ENCODE peak calls at places on chromosomes 16 and 17, in five cellular contexts. L is neural progenitor cell, U is endothelial cell of umbilical vein, Y is astrocyte, R is mammary epithelial cell. Z is an unnamed sample.
A peak's percentile ranks its signal among the peaks of the same experiment; 100 is the strongest.

GRCh38 chr16:15539197-15539596 is 103.8 kb downstream of the MARF1 start:
- DNase-seq in L (peak; percentile 55), U (no peak), Y (no peak), R (no peak), Z (peak; percentile 51)

GRCh38 chr17:81940538-81941483 is 3.7 kb upstream of the PYCR1 start:
- DNase-seq in L (no peak), U (no peak), Y (no peak), R (no peak), Z (no peak)

GRCh38 chr17:55521193-55521592 is 9.9 kb upstream of the SMIM36 start:
- DNase-seq in L (no peak), U (no peak), Y (no peak), R (no peak), Z (no peak)

GRCh38 chr16:56798955-56799354 is 66.1 kb upstream of the SLC12A3 start:
- DNase-seq in L (no peak), U (no peak), Y (no peak), R (no peak), Z (no peak)

GRCh38 chr17:47810200-47810821 is 11.3 kb downstream of the OSBPL7 start:
- DNase-seq in L (no peak), U (peak; percentile 65), Y (peak; percentile 90), R (peak; percentile 96), Z (no peak)

GRCh38 chr17:81341347-81342061 is 46.4 kb upstream of the SLC38A10 start:
- DNase-seq in L (peak; percentile 58), U (no peak), Y (no peak), R (no peak), Z (no peak)

GRCh38 chr16:19842758-19843157 is 41.9 kb downstream of the GPRC5B start:
- DNase-seq in L (no peak), U (no peak), Y (no peak), R (no peak), Z (no peak)

GRCh38 chr17:68344701-68345136 is 53.4 kb downstream of the ARSG start:
- DNase-seq in L (peak; percentile 69), U (no peak), Y (no peak), R (no peak), Z (no peak)

GRCh38 chr17:45338023-45338781 is 21.4 kb upstream of the MAP3K14 start:
- DNase-seq in L (no peak), U (peak; percentile 87), Y (no peak), R (no peak), Z (no peak)

GRCh38 chr16:29848420-29849297 is 14.4 kb downstream of the CDIPT start:
- DNase-seq in L (peak; percentile 76), U (peak; percentile 63), Y (no peak), R (peak; percentile 39), Z (peak; percentile 87)

GRCh38 chr16:89054261-89054661 is 39.4 kb upstream of the ACSF3 start:
- DNase-seq in L (peak; percentile 35), U (no peak), Y (no peak), R (no peak), Z (peak; percentile 45)

GRCh38 chr17:32609085-32609484 is 122.3 kb downstream of the CDK5R1 start:
- DNase-seq in L (no peak), U (no peak), Y (peak; percentile 7), R (peak; percentile 69), Z (peak; percentile 87)

GRCh38 chr17:57930239-57930638 is 25.0 kb downstream of the CUEDC1 start:
- DNase-seq in L (no peak), U (no peak), Y (no peak), R (no peak), Z (no peak)

GRCh38 chr16:69937465-69937951 is 13.6 kb upstream of the CLEC18A start:
- DNase-seq in L (peak; percentile 21), U (no peak), Y (no peak), R (no peak), Z (no peak)

GRCh38 chr17:63549289-63549945 is 860 bp upstream of the DCAF7 start:
- DNase-seq in L (no peak), U (no peak), Y (no peak), R (no peak), Z (no peak)
- H2AFZ ChIP-seq in L (peak overlapping the region; percentile 78), U (peak overlapping the region; percentile 94), Y (peak overlapping the region; percentile 100), R (peak overlapping the region; percentile 99), Z (peak overlapping the region; percentile 58)

GRCh38 chr17:8868092-8868491 is 618 bp upstream of the PIK3R6 start:
- DNase-seq in L (no peak), U (no peak), Y (no peak), R (no peak), Z (no peak)
- H3K9ac ChIP-seq in L (no peak overlapping the region), U (no peak overlapping the region), Y (no peak overlapping the region), R (no peak overlapping the region), Z (no peak overlapping the region)

GRCh38 chr17:41654908-41655607 is 30.7 kb upstream of the KRT17 start:
- DNase-seq in L (no peak), U (no peak), Y (no peak), R (no peak), Z (no peak)

GRCh38 chr17:41654134-41654907 is 29.9 kb upstream of the KRT17 start:
- DNase-seq in L (no peak), U (no peak), Y (no peak), R (peak; percentile 100), Z (no peak)

GRCh38 chr17:41657164-41657754 is 31.4 kb upstream of the EIF1 start:
- DNase-seq in L (no peak), U (no peak), Y (no peak), R (peak; percentile 35), Z (no peak)

GRCh38 chr17:41656249-41657023 is 32.1 kb upstream of the KRT17 start:
- DNase-seq in L (no peak), U (no peak), Y (no peak), R (no peak), Z (no peak)

DNA sequence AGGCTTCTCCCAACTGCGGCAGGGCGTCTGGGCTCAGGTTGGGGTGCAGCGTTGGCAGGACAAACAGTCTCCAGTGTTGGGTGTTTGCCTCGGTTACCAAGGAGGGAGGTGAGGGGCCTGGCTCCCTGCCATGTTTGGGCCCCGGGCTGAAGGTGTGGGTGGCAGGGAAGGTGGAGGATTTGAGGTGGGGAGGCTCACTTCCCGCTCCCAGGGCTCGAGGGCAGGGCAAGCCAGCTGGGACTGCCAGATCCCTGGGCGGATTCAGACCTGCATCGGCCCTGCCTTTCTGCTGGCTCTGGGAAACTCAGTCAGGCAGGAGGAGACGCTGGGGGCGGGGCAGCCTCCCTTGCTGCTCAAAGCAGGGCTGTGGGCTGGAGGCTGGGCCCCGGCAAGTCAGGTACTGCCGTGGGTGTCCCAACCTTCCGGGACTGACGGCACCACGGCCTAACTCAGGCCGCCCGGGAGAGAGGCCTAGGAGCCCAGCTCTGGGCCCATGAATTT is 31.3 kb upstream of the KRT17 start:
- DNase-seq in L (peak; percentile 71), U (no peak), Y (no peak), R (peak; percentile 100), Z (no peak)
- H3K4me1 ChIP-seq in L (peaks cover 13% of the 10 kb centered on the region), U (no peaks in the 10 kb centered on the region), Y (no peaks in the 10 kb centered on the region), R (peaks cover 92% of the 10 kb centered on the region), Z (no peaks in the 10 kb centered on the region)

GRCh38 chr17:59141860-59142259 is 13.1 kb downstream of the SKA2 start:
- DNase-seq in L (no peak), U (no peak), Y (no peak), R (peak; percentile 62), Z (no peak)
- H2AFZ ChIP-seq in L (no peak overlapping the region), U (no peak overlapping the region), Y (no peak overlapping the region), R (no peak overlapping the region), Z (no peak overlapping the region)

DNA sequence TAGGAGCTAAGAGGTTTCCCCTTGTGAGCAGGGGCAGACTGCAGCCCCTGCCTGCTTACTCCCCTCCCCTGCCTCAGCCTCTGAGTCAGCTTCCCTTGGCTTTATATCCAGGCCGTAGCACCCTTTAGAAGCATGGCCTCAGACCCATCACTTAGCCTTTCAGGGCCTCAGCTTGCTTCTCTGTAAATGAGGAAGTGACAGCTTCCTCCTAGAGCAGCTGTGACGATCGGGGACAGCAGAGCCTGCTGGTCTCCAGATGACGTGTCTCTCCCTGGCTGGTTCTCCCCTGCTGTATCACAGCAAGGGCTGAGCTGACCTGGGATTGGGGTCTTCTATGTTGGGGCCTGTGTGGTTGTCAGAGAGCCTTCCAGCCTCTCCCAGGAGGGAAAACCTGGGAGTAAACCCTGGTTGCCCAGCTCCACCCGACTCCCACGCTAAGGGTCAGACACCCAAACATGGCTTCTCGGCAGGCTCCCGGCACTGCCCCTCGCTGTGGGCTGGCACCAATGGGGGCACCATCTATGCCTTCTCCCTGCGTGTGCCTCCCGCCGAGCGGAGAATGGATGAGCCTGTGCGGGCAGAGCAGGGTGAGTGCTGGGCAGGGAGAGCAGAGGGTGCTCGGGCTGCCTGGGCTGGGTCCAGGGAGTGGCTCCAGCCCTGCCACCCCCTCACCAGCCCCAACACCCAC is 16.3 kb upstream of the MYO15B start:
- DNase-seq in L (no peak), U (peak; percentile 21), Y (no peak), R (no peak), Z (peak; percentile 91)
- H3K9ac ChIP-seq in L (no peak overlapping the region), U (no peak overlapping the region), Y (no peak overlapping the region), R (no peak overlapping the region), Z (peak overlapping the region; percentile 46)

GRCh38 chr16:85372627-85373372 is 240.3 kb upstream of the GSE1 start:
- DNase-seq in L (no peak), U (no peak), Y (peak; percentile 75), R (peak; percentile 57), Z (no peak)

GRCh38 chr16:85371948-85372347 is 241.2 kb upstream of the GSE1 start:
- DNase-seq in L (no peak), U (no peak), Y (no peak), R (no peak), Z (no peak)

GRCh38 chr16:85370543-85370880 is 242.6 kb upstream of the GSE1 start:
- DNase-seq in L (no peak), U (no peak), Y (no peak), R (no peak), Z (no peak)

GRCh38 chr16:85369741-85370528 is 243.2 kb upstream of the GSE1 start:
- DNase-seq in L (peak; percentile 67), U (no peak), Y (no peak), R (no peak), Z (peak; percentile 74)

DNA sequence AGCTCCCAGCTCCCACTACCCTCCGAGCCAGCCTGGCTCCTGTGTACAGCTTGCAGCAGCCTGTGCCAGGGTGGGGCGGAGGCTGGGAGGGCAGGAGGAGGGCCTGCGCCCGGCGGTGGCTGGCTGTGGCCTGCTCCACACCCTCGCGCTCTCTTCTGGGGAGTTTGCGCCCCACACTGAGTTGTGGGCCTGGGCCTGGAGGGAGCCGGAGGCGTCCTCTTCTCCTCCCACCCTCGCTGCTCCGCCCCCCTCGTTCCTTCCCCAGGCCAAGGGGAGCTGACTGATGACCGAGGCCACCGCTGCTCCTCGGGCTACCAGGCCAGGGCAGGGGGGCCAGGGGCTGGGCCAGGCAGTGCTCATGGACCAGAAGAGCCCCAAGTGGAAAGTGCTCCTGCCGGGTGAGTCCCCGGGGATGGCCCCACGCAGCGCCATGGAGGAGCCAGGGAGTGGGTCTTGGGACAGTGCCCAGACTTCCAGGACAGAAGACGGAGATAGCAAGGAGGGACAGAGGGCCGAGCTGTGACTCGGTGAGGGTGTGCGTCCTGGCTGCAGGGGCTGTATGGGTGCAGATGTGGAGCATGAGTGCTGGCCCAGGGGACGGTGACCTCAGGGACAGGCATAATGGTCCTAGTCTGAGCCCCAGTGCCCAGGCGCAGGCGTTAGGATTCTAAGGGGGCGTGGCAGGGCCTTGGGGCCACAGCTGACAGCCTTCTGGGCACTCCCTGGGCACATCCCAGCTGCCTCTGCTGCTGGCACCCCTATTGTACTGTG is 242.1 kb upstream of the GSE1 start:
- DNase-seq in L (no peak), U (no peak), Y (no peak), R (peak; percentile 54), Z (no peak)
- H3K4me1 ChIP-seq in L (peaks cover 7% of the 10 kb centered on the region), U (no peaks in the 10 kb centered on the region), Y (peaks cover 28% of the 10 kb centered on the region), R (peaks cover 36% of the 10 kb centered on the region), Z (no peaks in the 10 kb centered on the region)

Z was measured in Karpas-422.